ENCODE peak calls at places on chromosomes 11 and 22, in four cellular contexts. A is testis; E is naive thymus-derived CD4-positive, alpha-beta T cell; S is transverse colon. Z is an unnamed sample.
A peak's percentile ranks its signal among the peaks of the same experiment; 100 is the strongest.

GRCh38 chr11:3014314-3014938 is 22.3 kb upstream of the NAP1L4 start:
- DNase-seq in A (no peak), E (peak; percentile 61), S (peak; percentile 28), Z (no peak)

GRCh38 chr11:28566643-28567042 is 458.5 kb downstream of the METTL15 start:
- DNase-seq in A (peak; percentile 82), E (no peak), S (peak; percentile 13), Z (peak; percentile 14)

GRCh38 chr11:3160252-3161031 is 4.7 kb downstream of the OSBPL5 start:
- DNase-seq in A (peak; percentile 93), E (no peak), S (peak; percentile 84), Z (peak; percentile 82)

GRCh38 chr22:41913040-41913719 is 1.7 kb downstream of the SHISA8 start:
- DNase-seq in A (no peak), E (no peak), S (no peak), Z (no peak)

GRCh38 chr11:80603472-80603871 is 1162.6 kb upstream of the TENM4 start:
- DNase-seq in A (no peak), E (no peak), S (peak; percentile 59), Z (no peak)

GRCh38 chr22:31199187-31199586 is 12.9 kb upstream of the LIMK2 start:
- DNase-seq in A (no peak), E (no peak), S (no peak), Z (no peak)

GRCh38 chr22:45470871-45471270 is 31.8 kb upstream of the FBLN1 start:
- DNase-seq in A (no peak), E (no peak), S (no peak), Z (no peak)

GRCh38 chr11:3021125-3021524 is 29.0 kb upstream of the NAP1L4 start:
- DNase-seq in A (peak; percentile 70), E (no peak), S (peak; percentile 61), Z (peak; percentile 36)

GRCh38 chr11:44556735-44557409 is 8.6 kb upstream of the CD82 start:
- DNase-seq in A (peak; percentile 77), E (no peak), S (peak; percentile 65), Z (peak; percentile 54)

GRCh38 chr11:127493330-127493729 is 492.8 kb upstream of the KIRREL3 start:
- DNase-seq in A (peak; percentile 41), E (no peak), S (no peak), Z (peak; percentile 14)

GRCh38 chr22:35230839-35231584 is 26.3 kb upstream of the HMGXB4 start:
- DNase-seq in A (peak; percentile 34), E (no peak), S (peak; percentile 17), Z (peak; percentile 49)

GRCh38 chr11:68328374-68329091 is 16.1 kb downstream of the LRP5 start:
- DNase-seq in A (peak; percentile 77), E (no peak), S (peak; percentile 70), Z (peak; percentile 60)

GRCh38 chr11:64262271-64263002 is 11.1 kb downstream of the PLCB3 start:
- DNase-seq in A (no peak), E (no peak), S (no peak), Z (no peak)

GRCh38 chr22:35749808-35750207 is 32.1 kb downstream of the APOL5 start:
- DNase-seq in A (no peak), E (no peak), S (no peak), Z (peak; percentile 69)

GRCh38 chr11:60872124-60872951 is 5.0 kb downstream of the ZP1 start:
- DNase-seq in A (peak; percentile 82), E (no peak), S (peak; percentile 35), Z (no peak)

GRCh38 chr11:69170704-69171103 is 15.0 kb downstream of the SMIM38 start:
- DNase-seq in A (no peak), E (no peak), S (no peak), Z (no peak)

GRCh38 chr11:65589444-65590239 is 6.0 kb downstream of the KCNK7 start:
- DNase-seq in A (no peak), E (no peak), S (peak; percentile 25), Z (no peak)
- H3K4me1 ChIP-seq in A (peaks cover 18% of the 10 kb centered on the region), E (peaks cover 15% of the 10 kb centered on the region), S (peaks cover 46% of the 10 kb centered on the region), Z (no peaks in the 10 kb centered on the region)

GRCh38 chr22:47342446-47342845 is 580.0 kb downstream of the TBC1D22A start:
- DNase-seq in A (no peak), E (no peak), S (no peak), Z (no peak)
- H3K9me3 ChIP-seq in A (no peaks in the 10 kb centered on the region), E (no peaks in the 10 kb centered on the region), S (no peaks in the 10 kb centered on the region), Z (no peaks in the 10 kb centered on the region)

DNA sequence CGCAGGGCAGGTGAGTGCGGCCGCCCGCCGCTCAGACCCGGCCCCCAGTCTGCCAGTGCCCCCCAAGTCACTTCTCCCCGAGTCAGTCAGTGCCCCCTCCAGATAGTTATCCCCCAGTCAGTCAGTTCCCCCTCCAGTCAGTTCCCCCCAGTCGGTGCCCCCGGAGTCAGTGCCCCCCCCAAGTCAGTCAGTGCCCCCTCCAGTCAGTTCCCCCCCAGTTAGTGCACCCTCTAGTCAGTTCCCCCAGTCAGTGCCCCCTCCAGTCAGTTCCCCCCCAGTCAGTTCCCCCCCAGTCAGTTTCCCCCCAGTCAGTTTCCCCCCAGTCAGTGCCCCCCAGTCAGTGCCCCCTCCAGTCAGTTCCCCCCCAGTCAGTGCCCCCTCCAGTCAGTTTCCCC is 411 bp downstream of the PPP6R2 start:
- DNase-seq in A (no peak), E (no peak), S (no peak), Z (no peak)
- H3K4me1 ChIP-seq in A (peaks cover 8% of the 10 kb centered on the region), E (peaks cover 25% of the 10 kb centered on the region), S (peaks cover 15% of the 10 kb centered on the region), Z (no peaks in the 10 kb centered on the region)

GRCh38 chr11:97717922-97718321 is 1302.8 kb upstream of the CNTN5 start:
- DNase-seq in A (peak; percentile 33), E (no peak), S (no peak), Z (no peak)

GRCh38 chr11:97722721-97723120 is 1298.0 kb upstream of the CNTN5 start:
- DNase-seq in A (no peak), E (no peak), S (no peak), Z (no peak)

DNA sequence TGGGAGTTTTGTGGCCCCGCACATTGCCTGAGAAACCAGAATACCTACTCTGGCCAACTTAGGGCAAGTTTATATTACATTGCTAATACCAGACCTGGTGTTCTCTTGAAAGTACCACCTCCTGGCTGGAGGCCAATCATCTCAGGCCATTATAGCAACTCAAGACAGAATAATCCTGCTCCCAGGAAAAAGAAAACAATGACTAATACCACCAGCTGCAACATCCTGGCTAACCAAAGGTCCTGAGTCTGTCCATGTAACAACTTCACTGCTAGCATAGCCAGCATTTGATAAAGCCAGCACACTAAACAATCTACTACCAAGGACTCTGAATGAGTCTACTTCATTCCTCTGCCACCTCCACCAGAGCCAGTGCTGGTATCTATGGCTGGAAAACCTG is 1298.7 kb upstream of the CNTN5 start:
- DNase-seq in A (no peak), E (no peak), S (no peak), Z (peak; percentile 68)
- H3K9me3 ChIP-seq in A (no peaks in the 10 kb centered on the region), E (no peaks in the 10 kb centered on the region), S (no peaks in the 10 kb centered on the region), Z (no peaks in the 10 kb centered on the region)

DNA sequence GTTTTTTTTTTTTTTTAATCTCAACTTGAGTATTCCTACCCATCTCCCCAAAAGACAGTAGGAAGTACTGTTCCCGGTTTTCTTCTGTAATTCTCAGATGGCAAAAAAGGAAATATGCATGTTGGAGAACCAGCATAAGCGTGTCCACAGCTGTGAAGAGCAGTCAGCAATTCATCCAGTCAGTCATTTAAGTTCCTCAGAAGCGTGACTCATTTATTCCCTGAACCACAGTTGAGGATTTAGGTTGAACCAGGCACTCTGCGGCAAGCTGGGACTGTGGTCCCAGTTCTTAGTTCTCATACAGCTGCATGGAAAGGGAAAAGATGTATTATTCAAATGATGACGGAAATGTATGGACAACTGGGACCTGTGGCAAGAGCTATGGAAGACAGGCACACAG is 61.0 kb upstream of the MYO18B start:
- DNase-seq in A (no peak), E (no peak), S (no peak), Z (no peak)
- H3K4me1 ChIP-seq in A (no peaks in the 10 kb centered on the region), E (no peaks in the 10 kb centered on the region), S (no peaks in the 10 kb centered on the region), Z (peaks cover 23% of the 10 kb centered on the region)

GRCh38 chr22:17460895-17461294 is 91.6 kb downstream of the CECR2 start:
- DNase-seq in A (no peak), E (no peak), S (no peak), Z (no peak)
- H3K9me3 ChIP-seq in A (no peaks in the 10 kb centered on the region), E (no peaks in the 10 kb centered on the region), S (no peaks in the 10 kb centered on the region), Z (no peaks in the 10 kb centered on the region)

Z was measured in BE2C.